ENCODE peak calls at places on chromosomes 3 and 15, in five cellular contexts. One of them, this sample, is unnamed.

GRCh38 chr3:197468167-197468566 is 87.6 kb downstream of the BDH1 start:
- DNase-seq in BE2C: no peak
- DNase-seq in heart right ventricle: no peak
- DNase-seq in GM19239: no peak
- DNase-seq in colonic mucosa: no peak
- DNase-seq in this sample: no peak

GRCh38 chr3:189001559-189001958 is 170.2 kb upstream of the TPRG1 start:
- DNase-seq in GM19239: no peak
- DNase-seq in heart right ventricle: no peak
- DNase-seq in BE2C: no peak
- DNase-seq in colonic mucosa: no peak
- DNase-seq in this sample: no peak

GRCh38 chr3:172033392-172033791 is 6.0 kb upstream of the FNDC3B start:
- DNase-seq in heart right ventricle: no peak
- DNase-seq in colonic mucosa: no peak
- DNase-seq in GM19239: no peak
- DNase-seq in BE2C: no peak
- DNase-seq in this sample: no peak

GRCh38 chr3:156382458-156383346 is 172.2 kb downstream of the SSR3 start:
- DNase-seq in BE2C: peak
- DNase-seq in colonic mucosa: peak
- DNase-seq in heart right ventricle: no peak
- DNase-seq in GM19239: peak
- DNase-seq in this sample: no peak

GRCh38 chr3:31859245-31859644 is 121.8 kb downstream of the OSBPL10 start:
- DNase-seq in BE2C: no peak
- DNase-seq in heart right ventricle: no peak
- DNase-seq in GM19239: no peak
- DNase-seq in colonic mucosa: no peak
- DNase-seq in this sample: no peak

GRCh38 chr3:104887069-104887468 is 479.6 kb upstream of the ALCAM start:
- DNase-seq in BE2C: no peak
- DNase-seq in colonic mucosa: no peak
- DNase-seq in GM19239: no peak
- DNase-seq in heart right ventricle: no peak
- DNase-seq in this sample: no peak

GRCh38 chr3:111238896-111239295 is 167.3 kb downstream of the NECTIN3 start:
- DNase-seq in heart right ventricle: no peak
- DNase-seq in colonic mucosa: no peak
- DNase-seq in GM19239: peak
- DNase-seq in BE2C: no peak
- DNase-seq in this sample: no peak

GRCh38 chr3:123344175-123344908 is 104.5 kb downstream of the ADCY5 start:
- DNase-seq in colonic mucosa: no peak
- DNase-seq in BE2C: no peak
- DNase-seq in GM19239: no peak
- DNase-seq in heart right ventricle: no peak
- DNase-seq in this sample: no peak

GRCh38 chr15:51075364-51075763 is 19.3 kb downstream of the TNFAIP8L3 start:
- DNase-seq in BE2C: no peak
- DNase-seq in colonic mucosa: no peak
- DNase-seq in heart right ventricle: no peak
- DNase-seq in GM19239: no peak
- DNase-seq in this sample: no peak

GRCh38 chr3:133503409-133503808 is 70.1 kb upstream of the CDV3 start:
- DNase-seq in colonic mucosa: no peak
- DNase-seq in GM19239: no peak
- DNase-seq in heart right ventricle: no peak
- DNase-seq in BE2C: no peak
- DNase-seq in this sample: no peak

This sample was measured in aorta.